ENCODE peak calls at places on chromosomes 13 and 19, in eight cellular contexts. One of them, this sample, is unnamed.

GRCh38 chr13:86856996-86857395 is 814.2 kb upstream of the SLITRK5 start:
- DNase-seq in heart right ventricle: no peak
- DNase-seq in neuronal stem cell: no peak
- DNase-seq in ovary: no peak
- DNase-seq in H9: peak; percentile 43
- DNase-seq in body of pancreas: no peak
- DNase-seq in right atrium auricular region: no peak
- DNase-seq in A549: no peak
- DNase-seq in this sample: no peak

GRCh38 chr19:19403373-19403901 is 2.0 kb upstream of the GATAD2A start:
- DNase-seq in heart right ventricle: no peak
- DNase-seq in neuronal stem cell: no peak
- DNase-seq in ovary: no peak
- DNase-seq in H9: no peak
- DNase-seq in body of pancreas: peak; percentile 16
- DNase-seq in right atrium auricular region: no peak
- DNase-seq in A549: no peak
- DNase-seq in this sample: no peak

GRCh38 chr13:102402292-102402691 is 444 bp upstream of the FGF14 start:
- DNase-seq in heart right ventricle: peak; percentile 42
- DNase-seq in neuronal stem cell: peak; percentile 79
- DNase-seq in ovary: no peak
- DNase-seq in H9: peak; percentile 92
- DNase-seq in body of pancreas: peak; percentile 31
- DNase-seq in right atrium auricular region: peak; percentile 73
- DNase-seq in A549: no peak
- DNase-seq in this sample: peak; percentile 16

GRCh38 chr19:40512473-40513344 is 45.9 kb downstream of the SPTBN4 start:
- DNase-seq in heart right ventricle: no peak
- DNase-seq in neuronal stem cell: peak; percentile 54
- DNase-seq in ovary: no peak
- DNase-seq in H9: peak; percentile 67
- DNase-seq in body of pancreas: peak; percentile 34
- DNase-seq in right atrium auricular region: no peak
- DNase-seq in A549: peak; percentile 65
- DNase-seq in this sample: no peak

GRCh38 chr13:72186730-72187422 is 319.9 kb upstream of the DACH1 start:
- DNase-seq in heart right ventricle: no peak
- DNase-seq in neuronal stem cell: no peak
- DNase-seq in ovary: no peak
- DNase-seq in H9: no peak
- DNase-seq in body of pancreas: peak; percentile 44
- DNase-seq in right atrium auricular region: no peak
- DNase-seq in A549: no peak
- DNase-seq in this sample: no peak

GRCh38 chr13:59774511-59774911 is 389.2 kb downstream of the DIAPH3 start:
- DNase-seq in heart right ventricle: no peak
- DNase-seq in neuronal stem cell: peak; percentile 17
- DNase-seq in ovary: no peak
- DNase-seq in H9: no peak
- DNase-seq in body of pancreas: no peak
- DNase-seq in right atrium auricular region: no peak
- DNase-seq in A549: peak; percentile 1
- DNase-seq in this sample: no peak

GRCh38 chr19:15421726-15422260 is 3.0 kb upstream of the AKAP8L start:
- DNase-seq in heart right ventricle: peak; percentile 63
- DNase-seq in neuronal stem cell: no peak
- DNase-seq in ovary: peak; percentile 70
- DNase-seq in H9: no peak
- DNase-seq in body of pancreas: peak; percentile 69
- DNase-seq in right atrium auricular region: no peak
- DNase-seq in A549: no peak
- DNase-seq in this sample: peak; percentile 67

GRCh38 chr13:44801990-44802389 is 187.3 kb downstream of the NUFIP1 start:
- DNase-seq in heart right ventricle: no peak
- DNase-seq in neuronal stem cell: no peak
- DNase-seq in ovary: no peak
- DNase-seq in H9: no peak
- DNase-seq in body of pancreas: no peak
- DNase-seq in right atrium auricular region: no peak
- DNase-seq in A549: peak; percentile 25
- DNase-seq in this sample: no peak

GRCh38 chr13:32426981-32427851 is 714 bp downstream of the N4BP2L1 start:
- DNase-seq in heart right ventricle: peak; percentile 31
- DNase-seq in neuronal stem cell: peak; percentile 29
- DNase-seq in ovary: peak; percentile 75
- DNase-seq in H9: peak; percentile 76
- DNase-seq in body of pancreas: peak; percentile 82
- DNase-seq in right atrium auricular region: no peak
- DNase-seq in A549: no peak
- DNase-seq in this sample: peak; percentile 34

GRCh38 chr19:47284324-47284899 is 9.7 kb downstream of the INAFM1 start:
- DNase-seq in heart right ventricle: peak; percentile 55
- DNase-seq in neuronal stem cell: peak; percentile 69
- DNase-seq in ovary: no peak
- DNase-seq in H9: no peak
- DNase-seq in body of pancreas: peak; percentile 25
- DNase-seq in right atrium auricular region: no peak
- DNase-seq in A549: peak; percentile 77
- DNase-seq in this sample: no peak

GRCh38 chr19:13099073-13099999 is 3.3 kb downstream of the LYL1 start:
- DNase-seq in heart right ventricle: peak; percentile 81
- DNase-seq in neuronal stem cell: no peak
- DNase-seq in ovary: peak; percentile 52
- DNase-seq in H9: peak; percentile 78
- DNase-seq in body of pancreas: peak; percentile 49
- DNase-seq in right atrium auricular region: no peak
- DNase-seq in A549: no peak
- DNase-seq in this sample: peak; percentile 81

GRCh38 chr13:99657848-99658265 is 156.6 kb downstream of the TM9SF2 start:
- DNase-seq in heart right ventricle: peak; percentile 21
- DNase-seq in neuronal stem cell: no peak
- DNase-seq in ovary: peak; percentile 19
- DNase-seq in H9: peak; percentile 68
- DNase-seq in body of pancreas: peak; percentile 52
- DNase-seq in right atrium auricular region: peak; percentile 64
- DNase-seq in A549: peak; percentile 48
- DNase-seq in this sample: peak; percentile 31

GRCh38 chr13:91136806-91137205 is 210.7 kb upstream of the MIR17HG start:
- DNase-seq in heart right ventricle: no peak
- DNase-seq in neuronal stem cell: peak; percentile 46
- DNase-seq in ovary: no peak
- DNase-seq in H9: no peak
- DNase-seq in body of pancreas: no peak
- DNase-seq in right atrium auricular region: no peak
- DNase-seq in A549: no peak
- DNase-seq in this sample: no peak

GRCh38 chr13:84200971-84201370 is 318.7 kb upstream of the SLITRK1 start:
- DNase-seq in heart right ventricle: no peak
- DNase-seq in neuronal stem cell: no peak
- DNase-seq in ovary: no peak
- DNase-seq in H9: no peak
- DNase-seq in body of pancreas: no peak
- DNase-seq in right atrium auricular region: no peak
- DNase-seq in A549: no peak
- DNase-seq in this sample: no peak

GRCh38 chr13:110279684-110280083 is 27.3 kb downstream of the COL4A1 start:
- DNase-seq in heart right ventricle: no peak
- DNase-seq in neuronal stem cell: no peak
- DNase-seq in ovary: no peak
- DNase-seq in H9: no peak
- DNase-seq in body of pancreas: no peak
- DNase-seq in right atrium auricular region: no peak
- DNase-seq in A549: no peak
- DNase-seq in this sample: no peak

GRCh38 chr19:45677351-45678230 is 9.6 kb downstream of the GIPR start:
- DNase-seq in heart right ventricle: peak; percentile 54
- DNase-seq in neuronal stem cell: peak; percentile 88
- DNase-seq in ovary: peak; percentile 62
- DNase-seq in H9: peak; percentile 100
- DNase-seq in body of pancreas: peak; percentile 100
- DNase-seq in right atrium auricular region: peak; percentile 70
- DNase-seq in A549: peak; percentile 97
- DNase-seq in this sample: peak; percentile 53

GRCh38 chr19:41821003-41821735 is 23.3 kb downstream of the LYPD4 start:
- DNase-seq in heart right ventricle: no peak
- DNase-seq in neuronal stem cell: peak; percentile 41
- DNase-seq in ovary: no peak
- DNase-seq in H9: peak; percentile 76
- DNase-seq in body of pancreas: peak; percentile 38
- DNase-seq in right atrium auricular region: no peak
- DNase-seq in A549: peak; percentile 82
- DNase-seq in this sample: no peak

GRCh38 chr19:18091217-18091608 is 4.5 kb upstream of the IL12RB1 start:
- DNase-seq in heart right ventricle: peak; percentile 32
- DNase-seq in neuronal stem cell: no peak
- DNase-seq in ovary: no peak
- DNase-seq in H9: no peak
- DNase-seq in body of pancreas: peak; percentile 33
- DNase-seq in right atrium auricular region: no peak
- DNase-seq in A549: no peak
- DNase-seq in this sample: peak; percentile 52
- H3K4me1 ChIP-seq in heart right ventricle: no peaks in the 10 kb centered on the region
- H3K4me1 ChIP-seq in neuronal stem cell: peaks cover 1% of the 10 kb centered on the region
- H3K4me1 ChIP-seq in ovary: no peaks in the 10 kb centered on the region
- H3K4me1 ChIP-seq in H9: no peaks in the 10 kb centered on the region
- H3K4me1 ChIP-seq in body of pancreas: no peaks in the 10 kb centered on the region
- H3K4me1 ChIP-seq in right atrium auricular region: no peaks in the 10 kb centered on the region
- H3K4me1 ChIP-seq in A549: no peaks in the 10 kb centered on the region
- H3K4me1 ChIP-seq in this sample: no peaks in the 10 kb centered on the region

GRCh38 chr19:48812094-48812929 is 1.5 kb upstream of the BCAT2 start:
- DNase-seq in heart right ventricle: peak; percentile 90
- DNase-seq in neuronal stem cell: peak; percentile 80
- DNase-seq in ovary: peak; percentile 96
- DNase-seq in H9: peak; percentile 94
- DNase-seq in body of pancreas: peak; percentile 97
- DNase-seq in right atrium auricular region: peak; percentile 91
- DNase-seq in A549: peak; percentile 53
- DNase-seq in this sample: peak; percentile 91

GRCh38 chr19:48817585-48818124 is 6.8 kb upstream of the BCAT2 start:
- DNase-seq in heart right ventricle: no peak
- DNase-seq in neuronal stem cell: no peak
- DNase-seq in ovary: no peak
- DNase-seq in H9: no peak
- DNase-seq in body of pancreas: no peak
- DNase-seq in right atrium auricular region: no peak
- DNase-seq in A549: no peak
- DNase-seq in this sample: no peak

GRCh38 chr19:48815870-48816501 is 5.2 kb upstream of the BCAT2 start:
- DNase-seq in heart right ventricle: no peak
- DNase-seq in neuronal stem cell: no peak
- DNase-seq in ovary: no peak
- DNase-seq in H9: no peak
- DNase-seq in body of pancreas: peak; percentile 84
- DNase-seq in right atrium auricular region: no peak
- DNase-seq in A549: peak; percentile 81
- DNase-seq in this sample: no peak

GRCh38 chr19:48813123-48813911 is 2.5 kb upstream of the BCAT2 start:
- DNase-seq in heart right ventricle: no peak
- DNase-seq in neuronal stem cell: no peak
- DNase-seq in ovary: peak; percentile 53
- DNase-seq in H9: peak; percentile 59
- DNase-seq in body of pancreas: peak; percentile 35
- DNase-seq in right atrium auricular region: no peak
- DNase-seq in A549: no peak
- DNase-seq in this sample: no peak

DNA sequence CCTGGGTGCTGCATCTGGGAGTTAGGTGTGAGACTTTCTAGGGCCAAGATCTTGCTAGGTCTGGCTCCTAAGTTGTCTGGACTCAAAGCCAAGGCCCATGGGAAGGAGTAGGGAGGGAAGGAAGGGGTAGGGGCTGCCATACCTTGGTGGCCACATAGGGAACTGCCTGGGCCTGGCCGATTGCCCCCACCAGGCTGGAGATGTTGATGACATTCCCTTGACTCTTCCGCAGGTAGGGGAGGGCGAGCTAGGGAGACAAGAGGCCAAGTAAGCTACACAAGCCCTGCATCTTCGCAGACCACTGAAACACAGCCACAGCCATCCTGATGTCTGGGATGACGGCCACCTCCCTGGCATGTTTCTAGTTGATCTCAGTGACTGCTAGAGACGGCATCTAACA is 4.1 kb upstream of the BCAT2 start:
- DNase-seq in heart right ventricle: no peak
- DNase-seq in neuronal stem cell: no peak
- DNase-seq in ovary: no peak
- DNase-seq in H9: peak; percentile 51
- DNase-seq in body of pancreas: no peak
- DNase-seq in right atrium auricular region: no peak
- DNase-seq in A549: no peak
- DNase-seq in this sample: no peak
- H3K27ac ChIP-seq in heart right ventricle: no peak overlapping the region
- H3K27ac ChIP-seq in neuronal stem cell: peak overlapping the region; percentile 3
- H3K27ac ChIP-seq in ovary: no peak overlapping the region
- H3K27ac ChIP-seq in H9: no peak overlapping the region
- H3K27ac ChIP-seq in body of pancreas: no peak overlapping the region
- H3K27ac ChIP-seq in right atrium auricular region: no peak overlapping the region
- H3K27ac ChIP-seq in A549: no peak overlapping the region
- H3K27ac ChIP-seq in this sample: peak overlapping the region; percentile 81

DNA sequence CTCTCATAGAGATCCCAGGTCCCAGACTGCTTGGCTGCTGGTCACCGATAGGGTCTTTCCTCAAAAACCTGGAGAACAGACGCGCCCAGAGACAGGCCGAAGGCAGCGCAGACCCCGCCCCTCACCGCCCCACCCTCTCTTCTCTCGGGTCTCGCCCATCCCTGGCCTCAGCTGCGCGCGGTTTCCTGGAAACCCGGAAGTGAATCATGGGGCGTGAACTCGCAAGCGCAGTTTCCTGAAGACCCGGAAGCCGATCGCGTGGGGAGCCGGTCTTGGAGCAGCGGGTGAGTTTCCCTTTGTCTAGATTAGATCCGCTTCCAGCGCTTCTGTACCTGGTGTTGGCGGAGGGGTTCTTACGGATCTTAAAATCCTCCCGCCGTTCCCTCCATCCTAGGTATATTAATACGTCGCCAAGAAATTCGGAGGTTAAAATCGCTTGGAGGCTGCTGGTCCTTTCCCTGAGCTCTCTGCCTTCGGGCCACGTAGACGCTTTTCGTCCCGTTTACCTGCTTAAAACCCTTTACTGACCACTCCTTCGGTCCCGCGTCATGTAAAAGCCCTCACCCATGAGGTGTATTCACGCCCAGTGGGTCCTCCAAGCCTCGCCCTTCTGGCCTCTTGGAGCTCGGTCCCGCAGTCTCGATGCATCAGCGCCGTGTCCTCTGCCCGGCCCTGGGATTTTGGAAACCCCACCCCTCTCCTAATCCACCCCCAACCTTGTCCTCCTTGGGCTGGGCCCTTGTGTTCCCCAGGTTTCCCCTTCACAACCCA is at the start of gene ZNF578:
- DNase-seq in heart right ventricle: peak; percentile 89
- DNase-seq in neuronal stem cell: peak; percentile 5
- DNase-seq in ovary: peak; percentile 79
- DNase-seq in H9: no peak
- DNase-seq in body of pancreas: peak; percentile 63
- DNase-seq in right atrium auricular region: peak; percentile 79
- DNase-seq in A549: no peak
- DNase-seq in this sample: peak; percentile 84
- H3K9me3 ChIP-seq in heart right ventricle: peaks cover 100% of the 10 kb centered on the region
- H3K9me3 ChIP-seq in neuronal stem cell: peaks cover 18% of the 10 kb centered on the region
- H3K9me3 ChIP-seq in ovary: peaks cover 26% of the 10 kb centered on the region
- H3K9me3 ChIP-seq in H9: peaks cover 55% of the 10 kb centered on the region
- H3K9me3 ChIP-seq in body of pancreas: no peaks in the 10 kb centered on the region
- H3K9me3 ChIP-seq in right atrium auricular region: peaks cover 90% of the 10 kb centered on the region
- H3K9me3 ChIP-seq in A549: peaks cover 65% of the 10 kb centered on the region
- H3K9me3 ChIP-seq in this sample: peaks cover 92% of the 10 kb centered on the region

GRCh38 chr19:35207391-35207871 is 21.1 kb downstream of the FAM187B start:
- DNase-seq in heart right ventricle: no peak
- DNase-seq in neuronal stem cell: no peak
- DNase-seq in ovary: no peak
- DNase-seq in H9: no peak
- DNase-seq in body of pancreas: no peak
- DNase-seq in right atrium auricular region: no peak
- DNase-seq in A549: no peak
- DNase-seq in this sample: no peak
- H3K4me1 ChIP-seq in heart right ventricle: peaks cover 16% of the 10 kb centered on the region
- H3K4me1 ChIP-seq in neuronal stem cell: peaks cover 3% of the 10 kb centered on the region
- H3K4me1 ChIP-seq in ovary: no peaks in the 10 kb centered on the region
- H3K4me1 ChIP-seq in H9: peaks cover 12% of the 10 kb centered on the region
- H3K4me1 ChIP-seq in body of pancreas: peaks cover 11% of the 10 kb centered on the region
- H3K4me1 ChIP-seq in right atrium auricular region: no peaks in the 10 kb centered on the region
- H3K4me1 ChIP-seq in A549: no peaks in the 10 kb centered on the region
- H3K4me1 ChIP-seq in this sample: peaks cover 8% of the 10 kb centered on the region